ENCODE peak calls at places on chromosomes 16 and 17, in four cellular contexts. One of them, this sample, is unnamed.

GRCh38 chr16:10368984-10369551 is 16.8 kb upstream of the ATF7IP2 start:
- DNase-seq in upper lobe of left lung: no peak
- DNase-seq in GM23338: peak
- DNase-seq in breast epithelium: no peak
- DNase-seq in this sample: no peak

GRCh38 chr17:42964161-42964932 is at the start of gene AARSD1:
- DNase-seq in GM23338: peak
- DNase-seq in upper lobe of left lung: peak
- DNase-seq in breast epithelium: peak
- DNase-seq in this sample: peak

GRCh38 chr17:50177983-50178834 is 12.4 kb downstream of the SGCA start:
- DNase-seq in upper lobe of left lung: peak
- DNase-seq in GM23338: peak
- DNase-seq in breast epithelium: peak
- DNase-seq in this sample: peak

GRCh38 chr17:78200451-78200850 is 13.3 kb downstream of the AFMID start:
- DNase-seq in breast epithelium: no peak
- DNase-seq in upper lobe of left lung: no peak
- DNase-seq in GM23338: no peak
- DNase-seq in this sample: no peak

GRCh38 chr17:64180674-64181073 is 50.7 kb upstream of the ERN1 start:
- DNase-seq in upper lobe of left lung: peak
- DNase-seq in GM23338: no peak
- DNase-seq in breast epithelium: no peak
- DNase-seq in this sample: no peak

GRCh38 chr17:78269893-78270490 is 38.6 kb downstream of the TMEM235 start:
- DNase-seq in breast epithelium: no peak
- DNase-seq in upper lobe of left lung: no peak
- DNase-seq in GM23338: no peak
- DNase-seq in this sample: no peak

GRCh38 chr16:4511441-4512082 is 27.0 kb downstream of the CDIP1 start:
- DNase-seq in upper lobe of left lung: no peak
- DNase-seq in GM23338: peak
- DNase-seq in breast epithelium: no peak
- DNase-seq in this sample: peak

GRCh38 chr17:34892864-34893263 is 68.4 kb downstream of the CCT6B start:
- DNase-seq in GM23338: peak
- DNase-seq in breast epithelium: no peak
- DNase-seq in upper lobe of left lung: no peak
- DNase-seq in this sample: no peak

GRCh38 chr16:1548234-1548633 is 14.8 kb downstream of the TMEM204 start:
- DNase-seq in GM23338: no peak
- DNase-seq in breast epithelium: no peak
- DNase-seq in upper lobe of left lung: no peak
- DNase-seq in this sample: no peak

GRCh38 chr17:31554930-31555329 is 163.5 kb downstream of the RAB11FIP4 start:
- DNase-seq in breast epithelium: no peak
- DNase-seq in GM23338: no peak
- DNase-seq in upper lobe of left lung: no peak
- DNase-seq in this sample: no peak

GRCh38 chr17:73705594-73705993 is 61.3 kb upstream of the SDK2 start:
- DNase-seq in GM23338: no peak
- DNase-seq in breast epithelium: no peak
- DNase-seq in upper lobe of left lung: no peak
- DNase-seq in this sample: no peak

GRCh38 chr17:46873941-46874645 is 22.7 kb downstream of the WNT9B start:
- DNase-seq in GM23338: no peak
- DNase-seq in upper lobe of left lung: no peak
- DNase-seq in breast epithelium: no peak
- DNase-seq in this sample: no peak

GRCh38 chr16:64089697-64090096 is 1032.2 kb downstream of the CDH11 start:
- DNase-seq in GM23338: peak
- DNase-seq in upper lobe of left lung: no peak
- DNase-seq in breast epithelium: no peak
- DNase-seq in this sample: no peak

GRCh38 chr17:29294580-29294900 is 592 bp upstream of the NUFIP2 start:
- DNase-seq in breast epithelium: no peak
- DNase-seq in GM23338: no peak
- DNase-seq in upper lobe of left lung: no peak
- DNase-seq in this sample: no peak

GRCh38 chr17:56085576-56086267 is 67.6 kb upstream of the ANKFN1 start:
- DNase-seq in upper lobe of left lung: no peak
- DNase-seq in breast epithelium: no peak
- DNase-seq in GM23338: no peak
- DNase-seq in this sample: no peak

GRCh38 chr17:8056232-8056975 is 17.5 kb downstream of the ALOX15B start:
- DNase-seq in upper lobe of left lung: peak
- DNase-seq in breast epithelium: no peak
- DNase-seq in GM23338: no peak
- DNase-seq in this sample: no peak

GRCh38 chr17:65558683-65559311 is 2.7 kb downstream of the AXIN2 start:
- DNase-seq in upper lobe of left lung: no peak
- DNase-seq in GM23338: peak
- DNase-seq in breast epithelium: no peak
- DNase-seq in this sample: no peak

GRCh38 chr17:72518810-72519597 is 398.2 kb downstream of the SOX9 start:
- DNase-seq in GM23338: no peak
- DNase-seq in breast epithelium: peak
- DNase-seq in upper lobe of left lung: no peak
- DNase-seq in this sample: peak

GRCh38 chr16:65546353-65546791 is 424.5 kb upstream of the CDH11 start:
- DNase-seq in GM23338: no peak
- DNase-seq in breast epithelium: no peak
- DNase-seq in upper lobe of left lung: no peak
- DNase-seq in this sample: no peak

GRCh38 chr16:77833906-77834599 is 45.7 kb downstream of the VAT1L start:
- DNase-seq in upper lobe of left lung: no peak
- DNase-seq in GM23338: peak
- DNase-seq in breast epithelium: no peak
- DNase-seq in this sample: no peak

GRCh38 chr17:44627513-44627912 is 28.8 kb upstream of the MEIOC start:
- DNase-seq in upper lobe of left lung: no peak
- DNase-seq in breast epithelium: no peak
- DNase-seq in GM23338: no peak
- DNase-seq in this sample: no peak
- H3K4me3 ChIP-seq in upper lobe of left lung: no peak
- H3K4me3 ChIP-seq in breast epithelium: no peak
- H3K4me3 ChIP-seq in GM23338: no peak
- H3K4me3 ChIP-seq in this sample: no peak

GRCh38 chr16:66746682-66747081 is 4.7 kb downstream of the DYNC1LI2 start:
- DNase-seq in upper lobe of left lung: peak
- DNase-seq in GM23338: no peak
- DNase-seq in breast epithelium: no peak
- DNase-seq in this sample: no peak
- H3K27ac ChIP-seq in upper lobe of left lung: peak
- H3K27ac ChIP-seq in GM23338: no peak
- H3K27ac ChIP-seq in breast epithelium: no peak
- H3K27ac ChIP-seq in this sample: no peak

DNA sequence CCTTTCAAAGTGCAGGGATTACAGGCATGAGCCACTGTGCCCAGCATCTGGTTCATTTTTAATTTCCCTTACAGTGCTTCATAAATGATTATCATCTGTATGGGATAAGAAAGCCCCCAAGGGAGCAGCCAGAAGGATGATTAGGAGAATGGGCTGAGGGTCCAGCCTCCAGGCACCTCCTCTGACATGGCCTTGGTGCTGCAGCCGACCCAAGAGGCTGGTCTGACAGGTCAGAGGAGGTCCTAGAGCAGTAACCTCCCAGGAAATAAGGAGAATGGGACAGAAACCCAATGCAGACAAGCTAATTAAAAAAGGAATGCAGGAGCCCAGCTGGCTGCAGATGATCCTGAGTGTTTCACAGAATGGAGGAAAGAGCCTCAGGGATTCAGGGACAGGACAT is 29.0 kb downstream of the MRC2 start:
- DNase-seq in breast epithelium: no peak
- DNase-seq in GM23338: no peak
- DNase-seq in upper lobe of left lung: no peak
- DNase-seq in this sample: no peak
- TF ChIP-seq CTCF in breast epithelium: no peak
- TF ChIP-seq CTCF in GM23338: no peak
- TF ChIP-seq CTCF in upper lobe of left lung: no peak
- TF ChIP-seq CTCF in this sample: no peak

GRCh38 chr16:85557976-85558589 is 55.0 kb upstream of the GSE1 start:
- DNase-seq in breast epithelium: no peak
- DNase-seq in upper lobe of left lung: peak
- DNase-seq in GM23338: peak
- DNase-seq in this sample: peak
- H3K4me3 ChIP-seq in breast epithelium: peak
- H3K4me3 ChIP-seq in upper lobe of left lung: no peak
- H3K4me3 ChIP-seq in GM23338: peak
- H3K4me3 ChIP-seq in this sample: peak

GRCh38 chr17:48048321-48049140 is at the start of gene NFE2L1:
- DNase-seq in GM23338: peak
- DNase-seq in breast epithelium: peak
- DNase-seq in upper lobe of left lung: peak
- DNase-seq in this sample: peak

GRCh38 chr17:48052956-48053757 is 5.0 kb downstream of the NFE2L1 start:
- DNase-seq in upper lobe of left lung: peak
- DNase-seq in GM23338: peak
- DNase-seq in breast epithelium: no peak
- DNase-seq in this sample: no peak

GRCh38 chr17:48051706-48052486 is 3.7 kb downstream of the NFE2L1 start:
- DNase-seq in upper lobe of left lung: no peak
- DNase-seq in breast epithelium: no peak
- DNase-seq in GM23338: peak
- DNase-seq in this sample: no peak

GRCh38 chr17:48053758-48054237 is 5.6 kb downstream of the NFE2L1 start:
- DNase-seq in breast epithelium: no peak
- DNase-seq in upper lobe of left lung: no peak
- DNase-seq in GM23338: peak
- DNase-seq in this sample: no peak

GRCh38 chr17:48051278-48051677 is 3.1 kb downstream of the NFE2L1 start:
- DNase-seq in GM23338: no peak
- DNase-seq in upper lobe of left lung: no peak
- DNase-seq in breast epithelium: no peak
- DNase-seq in this sample: no peak
- H3K27ac ChIP-seq in GM23338: peak
- H3K27ac ChIP-seq in upper lobe of left lung: peak
- H3K27ac ChIP-seq in breast epithelium: peak
- H3K27ac ChIP-seq in this sample: peak